ENCODE peak calls at places on chromosome 12, in seven cellular contexts. A is stomach, Y is uterus, E is HepG2, Q is A549, H is spleen, C is adrenal gland. K is an unnamed sample.

GRCh38 chr12:131869871-131870418 is 24.5 kb upstream of the ULK1 start:
- DNase-seq in A (no peak), Y (no peak), E (no peak), Q (peak; percentile 89), H (no peak), C (no peak), K (peak; percentile 25)

GRCh38 chr12:120474092-120474960 is 4.8 kb upstream of the SRSF9 start:
- DNase-seq in A (no peak), Y (peak; percentile 35), E (no peak), Q (peak; percentile 76), H (no peak), C (peak; percentile 44), K (peak; percentile 53)

GRCh38 chr12:12788675-12789368 is 3.4 kb downstream of the APOLD1 start:
- DNase-seq in A (peak; percentile 70), Y (peak; percentile 41), E (peak; percentile 74), Q (peak; percentile 57), H (no peak), C (peak; percentile 68), K (peak; percentile 76)

GRCh38 chr12:113088037-113088436 is 31.5 kb downstream of the DTX1 start:
- DNase-seq in A (no peak), Y (no peak), E (no peak), Q (no peak), H (no peak), C (no peak), K (no peak)

GRCh38 chr12:46783881-46784280 is 41.9 kb downstream of the SLC38A4 start:
- DNase-seq in A (no peak), Y (no peak), E (no peak), Q (no peak), H (no peak), C (no peak), K (no peak)

GRCh38 chr12:94074970-94075695 is 73.2 kb upstream of the PLXNC1 start:
- DNase-seq in A (peak; percentile 29), Y (peak; percentile 74), E (peak; percentile 60), Q (peak; percentile 64), H (no peak), C (peak; percentile 67), K (peak; percentile 28)

GRCh38 chr12:62190921-62191746 is 69.1 kb upstream of the USP15 start:
- DNase-seq in A (no peak), Y (no peak), E (no peak), Q (no peak), H (peak; percentile 83), C (no peak), K (no peak)

GRCh38 chr12:46663297-46663696 is 162.5 kb downstream of the SLC38A4 start:
- DNase-seq in A (no peak), Y (no peak), E (no peak), Q (no peak), H (no peak), C (no peak), K (no peak)

GRCh38 chr12:100061814-100062213 is 77.1 kb upstream of the ANKS1B start:
- DNase-seq in A (no peak), Y (no peak), E (no peak), Q (no peak), H (no peak), C (no peak), K (no peak)

GRCh38 chr12:25436206-25436912 is 116.7 kb downstream of the LMNTD1 start:
- DNase-seq in A (no peak), Y (no peak), E (peak; percentile 49), Q (peak; percentile 63), H (no peak), C (peak; percentile 51), K (peak; percentile 75)

GRCh38 chr12:66239295-66239694 is 50.3 kb downstream of the IRAK3 start:
- DNase-seq in A (no peak), Y (no peak), E (no peak), Q (no peak), H (no peak), C (no peak), K (no peak)

DNA sequence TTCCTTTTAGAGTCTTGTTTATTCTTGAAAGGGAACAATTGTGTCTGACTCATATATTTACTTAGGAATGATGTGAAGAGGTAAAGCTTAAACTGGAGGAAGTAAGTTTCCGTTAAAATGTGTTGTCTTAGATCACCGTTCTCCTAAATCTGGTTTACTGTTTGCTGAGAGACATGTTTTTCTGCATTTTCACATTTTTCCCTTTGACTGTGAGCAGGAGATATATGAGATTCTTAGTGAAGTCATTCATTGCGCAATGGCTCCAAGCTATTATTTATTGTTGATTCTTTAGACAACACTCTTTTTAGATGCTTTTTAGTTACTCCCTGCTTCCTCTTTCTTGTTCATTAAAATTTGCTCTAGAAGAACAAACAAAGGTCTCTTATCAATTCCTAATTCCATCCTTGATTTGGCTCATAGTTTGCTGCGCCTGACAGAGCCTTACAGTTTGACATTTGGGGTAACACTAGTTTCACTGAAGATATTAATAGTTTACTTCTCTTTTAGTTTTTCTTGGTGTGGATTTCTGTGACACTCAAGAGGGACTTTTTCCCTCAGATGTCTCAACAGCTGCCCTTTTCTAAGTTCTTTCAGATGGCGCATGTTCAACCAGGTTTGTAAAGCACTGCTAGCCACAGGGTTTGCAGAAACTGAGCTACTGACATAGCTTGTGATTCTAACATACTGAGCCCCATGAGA is 11.4 kb downstream of the CLECL1 start:
- DNase-seq in A (no peak), Y (no peak), E (peak; percentile 15), Q (peak; percentile 71), H (no peak), C (no peak), K (peak; percentile 76)
- TF ChIP-seq POLR2A in A (no peak), Y (no peak), E (no peak), Q (no peak), H (no peak), C (no peak), K (no peak)

DNA sequence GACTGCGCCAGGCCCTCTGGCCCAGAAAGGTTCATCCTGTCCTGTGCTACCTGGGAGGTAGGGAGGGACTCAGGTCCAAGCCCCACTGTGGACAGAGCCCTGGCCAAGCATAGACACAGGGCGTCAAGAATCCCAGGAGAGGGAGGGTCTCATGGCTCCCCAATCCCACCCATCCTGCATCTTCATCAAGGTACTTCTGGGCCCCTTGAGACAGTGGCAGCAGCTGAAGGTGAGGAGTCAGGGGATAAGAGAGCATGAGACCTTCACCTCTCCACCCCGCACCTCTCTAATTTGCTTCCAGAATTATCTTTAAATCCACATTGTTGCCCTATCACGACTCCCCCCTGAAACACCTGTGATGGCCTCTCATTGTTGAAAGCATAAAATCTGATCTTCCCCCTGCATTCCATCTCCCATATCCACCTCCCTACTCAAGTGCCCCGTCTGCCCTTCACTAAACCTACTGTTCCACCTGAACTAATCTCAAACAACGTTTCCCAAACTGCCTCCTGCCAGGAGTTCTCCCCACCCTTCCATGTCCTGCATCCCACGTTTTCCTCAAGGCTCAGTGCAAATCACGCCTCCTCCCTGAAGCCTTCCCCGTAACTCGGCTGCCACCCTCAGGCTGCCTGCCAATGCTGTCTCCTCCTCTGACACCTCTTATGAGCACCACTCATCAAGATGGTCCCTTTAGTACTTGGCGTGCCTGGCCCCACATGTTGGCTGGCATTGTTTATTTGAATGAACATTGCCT is 27.1 kb downstream of the KRT18 start:
- DNase-seq in A (peak; percentile 66), Y (no peak), E (peak; percentile 68), Q (no peak), H (no peak), C (no peak), K (peak; percentile 40)
- TF ChIP-seq CTCF in A (no peak), Y (no peak), E (peak; percentile 98), Q (peak; percentile 88), H (no peak), C (no peak), K (peak; percentile 27)

DNA sequence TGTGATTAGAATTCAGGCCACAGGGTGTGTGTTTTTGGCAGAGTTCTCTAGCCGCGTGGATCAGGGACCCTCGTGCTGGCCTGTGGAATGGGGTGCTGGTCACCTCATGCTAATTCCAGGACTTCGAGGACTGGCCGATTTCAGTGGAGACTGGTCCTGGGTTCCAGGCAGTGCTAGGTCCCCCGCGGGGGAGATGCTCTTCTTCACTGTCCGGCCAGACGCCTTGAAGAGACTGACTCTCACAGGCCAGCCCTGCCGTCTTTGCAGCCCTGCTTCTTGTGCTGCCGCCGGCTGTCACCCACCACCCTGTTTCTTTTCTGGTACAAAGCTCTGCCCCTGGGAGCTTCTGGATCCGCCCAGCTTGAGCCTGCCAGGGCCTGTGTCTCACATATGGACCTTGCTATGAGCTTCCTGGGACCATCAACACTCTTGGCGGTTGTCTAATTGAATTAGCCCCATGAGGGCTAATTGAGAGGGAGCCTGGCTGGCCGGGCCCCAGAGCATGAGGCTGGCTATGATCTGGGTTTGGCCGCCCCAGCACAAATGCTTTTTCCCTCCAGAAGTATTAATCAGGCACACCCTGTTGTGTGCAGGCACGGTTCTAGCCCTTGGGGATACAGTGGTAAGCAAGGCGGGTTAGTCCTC is 8.2 kb downstream of the MLXIP start:
- DNase-seq in A (no peak), Y (no peak), E (no peak), Q (no peak), H (no peak), C (no peak), K (no peak)
- H3K4me1 ChIP-seq in A (peaks cover 100% of the 10 kb centered on the region), Y (peaks cover 21% of the 10 kb centered on the region), E (peaks cover 12% of the 10 kb centered on the region), Q (peaks cover 54% of the 10 kb centered on the region), H (peaks cover 100% of the 10 kb centered on the region), C (peaks cover 80% of the 10 kb centered on the region), K (peaks cover 24% of the 10 kb centered on the region)

GRCh38 chr12:6541371-6542165 is 7.3 kb downstream of the GAPDH start:
- DNase-seq in A (no peak), Y (no peak), E (no peak), Q (no peak), H (no peak), C (no peak), K (no peak)

GRCh38 chr12:6539276-6540134 is 5.2 kb downstream of the GAPDH start:
- DNase-seq in A (no peak), Y (no peak), E (no peak), Q (peak; percentile 41), H (no peak), C (no peak), K (no peak)

GRCh38 chr12:6542209-6543009 is 8.1 kb downstream of the GAPDH start:
- DNase-seq in A (no peak), Y (no peak), E (peak; percentile 94), Q (no peak), H (no peak), C (no peak), K (no peak)

GRCh38 chr12:6538420-6539275 is 4.3 kb downstream of the GAPDH start:
- DNase-seq in A (no peak), Y (no peak), E (peak; percentile 6), Q (peak; percentile 42), H (no peak), C (no peak), K (no peak)

GRCh38 chr12:6540181-6540877 is 6.0 kb downstream of the GAPDH start:
- DNase-seq in A (peak; percentile 78), Y (peak; percentile 93), E (no peak), Q (peak; percentile 87), H (peak; percentile 92), C (peak; percentile 81), K (peak; percentile 73)
- TF ChIP-seq POLR2A in A (no peak), Y (no peak), E (no peak), Q (no peak), H (no peak), C (no peak), K (no peak)

GRCh38 chr12:53481957-53482586 is 17.2 kb downstream of the MAP3K12 start:
- DNase-seq in A (no peak), Y (no peak), E (peak; percentile 49), Q (peak; percentile 63), H (no peak), C (no peak), K (no peak)
- TF ChIP-seq CTCF in A (no peak), Y (no peak), E (no peak), Q (peak; percentile 4), H (no peak), C (no peak), K (peak; percentile 10)

GRCh38 chr12:106174876-106175275 is 36.1 kb upstream of the NUAK1 start:
- DNase-seq in A (no peak), Y (no peak), E (peak; percentile 11), Q (no peak), H (no peak), C (no peak), K (no peak)
- H3K4me1 ChIP-seq in A (no peaks in the 10 kb centered on the region), Y (no peaks in the 10 kb centered on the region), E (peaks cover 21% of the 10 kb centered on the region), Q (no peaks in the 10 kb centered on the region), H (no peaks in the 10 kb centered on the region), C (no peaks in the 10 kb centered on the region), K (no peaks in the 10 kb centered on the region)

K was measured in endothelial cell of umbilical vein.